ENCODE peak calls at places on chromosome 20, in eight cellular contexts. One of them, this sample, is unnamed.

GRCh38 chr20:53162251-53162835 is 190.2 kb downstream of the TSHZ2 start:
- DNase-seq in KG1: no peak
- DNase-seq in tibial nerve: peak
- DNase-seq in ELR: peak
- DNase-seq in stimulated activated CD4-positive, alpha-beta T cell treated with anti-CD3 and anti-CD28 coated beads, Interleukin-2, amount 100 ng/mL, for 48 hours: no peak
- DNase-seq in NCI-H187: peak
- DNase-seq in HL-60: no peak
- DNase-seq in body of pancreas: peak
- DNase-seq in this sample: peak

GRCh38 chr20:9884666-9885065 is 45.8 kb upstream of the PAK5 start:
- DNase-seq in KG1: no peak
- DNase-seq in tibial nerve: no peak
- DNase-seq in ELR: peak
- DNase-seq in stimulated activated CD4-positive, alpha-beta T cell treated with anti-CD3 and anti-CD28 coated beads, Interleukin-2, amount 100 ng/mL, for 48 hours: no peak
- DNase-seq in NCI-H187: no peak
- DNase-seq in HL-60: no peak
- DNase-seq in body of pancreas: no peak
- DNase-seq in this sample: no peak

GRCh38 chr20:5465281-5465680 is 148.5 kb upstream of the PROKR2 start:
- DNase-seq in KG1: no peak
- DNase-seq in tibial nerve: no peak
- DNase-seq in ELR: no peak
- DNase-seq in stimulated activated CD4-positive, alpha-beta T cell treated with anti-CD3 and anti-CD28 coated beads, Interleukin-2, amount 100 ng/mL, for 48 hours: no peak
- DNase-seq in NCI-H187: no peak
- DNase-seq in HL-60: no peak
- DNase-seq in body of pancreas: no peak
- DNase-seq in this sample: no peak

GRCh38 chr20:50283922-50284810 is 93.5 kb downstream of the CEBPB start:
- DNase-seq in KG1: no peak
- DNase-seq in tibial nerve: no peak
- DNase-seq in ELR: peak
- DNase-seq in stimulated activated CD4-positive, alpha-beta T cell treated with anti-CD3 and anti-CD28 coated beads, Interleukin-2, amount 100 ng/mL, for 48 hours: peak
- DNase-seq in NCI-H187: no peak
- DNase-seq in HL-60: peak
- DNase-seq in body of pancreas: peak
- DNase-seq in this sample: no peak

GRCh38 chr20:49285813-49286494 is 8.1 kb upstream of the ZNFX1 start:
- DNase-seq in KG1: no peak
- DNase-seq in tibial nerve: no peak
- DNase-seq in ELR: peak
- DNase-seq in stimulated activated CD4-positive, alpha-beta T cell treated with anti-CD3 and anti-CD28 coated beads, Interleukin-2, amount 100 ng/mL, for 48 hours: no peak
- DNase-seq in NCI-H187: no peak
- DNase-seq in HL-60: no peak
- DNase-seq in body of pancreas: no peak
- DNase-seq in this sample: no peak

GRCh38 chr20:44470327-44470726 is 5.3 kb upstream of the TTPAL start:
- DNase-seq in KG1: no peak
- DNase-seq in tibial nerve: no peak
- DNase-seq in ELR: no peak
- DNase-seq in stimulated activated CD4-positive, alpha-beta T cell treated with anti-CD3 and anti-CD28 coated beads, Interleukin-2, amount 100 ng/mL, for 48 hours: no peak
- DNase-seq in NCI-H187: no peak
- DNase-seq in HL-60: no peak
- DNase-seq in body of pancreas: peak
- DNase-seq in this sample: no peak

GRCh38 chr20:63525968-63526367 is 5.4 kb downstream of the PPDPF start:
- DNase-seq in KG1: no peak
- DNase-seq in tibial nerve: no peak
- DNase-seq in ELR: no peak
- DNase-seq in stimulated activated CD4-positive, alpha-beta T cell treated with anti-CD3 and anti-CD28 coated beads, Interleukin-2, amount 100 ng/mL, for 48 hours: no peak
- DNase-seq in NCI-H187: no peak
- DNase-seq in HL-60: no peak
- DNase-seq in body of pancreas: no peak
- DNase-seq in this sample: no peak

GRCh38 chr20:24423291-24423690 is 46.1 kb upstream of the SYNDIG1 start:
- DNase-seq in KG1: no peak
- DNase-seq in tibial nerve: no peak
- DNase-seq in ELR: no peak
- DNase-seq in stimulated activated CD4-positive, alpha-beta T cell treated with anti-CD3 and anti-CD28 coated beads, Interleukin-2, amount 100 ng/mL, for 48 hours: no peak
- DNase-seq in NCI-H187: no peak
- DNase-seq in HL-60: no peak
- DNase-seq in body of pancreas: no peak
- DNase-seq in this sample: no peak

GRCh38 chr20:21235713-21236445 is 67.3 kb upstream of the XRN2 start:
- DNase-seq in KG1: peak
- DNase-seq in tibial nerve: no peak
- DNase-seq in ELR: peak
- DNase-seq in stimulated activated CD4-positive, alpha-beta T cell treated with anti-CD3 and anti-CD28 coated beads, Interleukin-2, amount 100 ng/mL, for 48 hours: peak
- DNase-seq in NCI-H187: no peak
- DNase-seq in HL-60: peak
- DNase-seq in body of pancreas: peak
- DNase-seq in this sample: peak

GRCh38 chr20:40232288-40232687 is 456.7 kb downstream of the MAFB start:
- DNase-seq in KG1: no peak
- DNase-seq in tibial nerve: no peak
- DNase-seq in ELR: no peak
- DNase-seq in stimulated activated CD4-positive, alpha-beta T cell treated with anti-CD3 and anti-CD28 coated beads, Interleukin-2, amount 100 ng/mL, for 48 hours: no peak
- DNase-seq in NCI-H187: no peak
- DNase-seq in HL-60: no peak
- DNase-seq in body of pancreas: no peak
- DNase-seq in this sample: no peak

GRCh38 chr20:5864873-5865582 is 85.3 kb downstream of the TRMT6 start:
- DNase-seq in KG1: no peak
- DNase-seq in tibial nerve: no peak
- DNase-seq in ELR: peak
- DNase-seq in stimulated activated CD4-positive, alpha-beta T cell treated with anti-CD3 and anti-CD28 coated beads, Interleukin-2, amount 100 ng/mL, for 48 hours: no peak
- DNase-seq in NCI-H187: no peak
- DNase-seq in HL-60: no peak
- DNase-seq in body of pancreas: peak
- DNase-seq in this sample: peak

GRCh38 chr20:23320317-23320716 is 30.3 kb upstream of the NXT1 start:
- DNase-seq in KG1: no peak
- DNase-seq in tibial nerve: no peak
- DNase-seq in ELR: peak
- DNase-seq in stimulated activated CD4-positive, alpha-beta T cell treated with anti-CD3 and anti-CD28 coated beads, Interleukin-2, amount 100 ng/mL, for 48 hours: no peak
- DNase-seq in NCI-H187: no peak
- DNase-seq in HL-60: no peak
- DNase-seq in body of pancreas: no peak
- DNase-seq in this sample: no peak

GRCh38 chr20:61891476-61891875 is 174.2 kb downstream of the TAF4 start:
- DNase-seq in KG1: no peak
- DNase-seq in tibial nerve: no peak
- DNase-seq in ELR: no peak
- DNase-seq in stimulated activated CD4-positive, alpha-beta T cell treated with anti-CD3 and anti-CD28 coated beads, Interleukin-2, amount 100 ng/mL, for 48 hours: no peak
- DNase-seq in NCI-H187: no peak
- DNase-seq in HL-60: no peak
- DNase-seq in body of pancreas: no peak
- DNase-seq in this sample: no peak

GRCh38 chr20:5918856-5919633 is 31.3 kb downstream of the TRMT6 start:
- DNase-seq in KG1: no peak
- DNase-seq in tibial nerve: no peak
- DNase-seq in ELR: peak
- DNase-seq in stimulated activated CD4-positive, alpha-beta T cell treated with anti-CD3 and anti-CD28 coated beads, Interleukin-2, amount 100 ng/mL, for 48 hours: no peak
- DNase-seq in NCI-H187: no peak
- DNase-seq in HL-60: peak
- DNase-seq in body of pancreas: no peak
- DNase-seq in this sample: peak

GRCh38 chr20:56422131-56422823 is 10.2 kb downstream of the CASS4 start:
- DNase-seq in KG1: peak
- DNase-seq in tibial nerve: no peak
- DNase-seq in ELR: peak
- DNase-seq in stimulated activated CD4-positive, alpha-beta T cell treated with anti-CD3 and anti-CD28 coated beads, Interleukin-2, amount 100 ng/mL, for 48 hours: no peak
- DNase-seq in NCI-H187: no peak
- DNase-seq in HL-60: peak
- DNase-seq in body of pancreas: no peak
- DNase-seq in this sample: peak

GRCh38 chr20:56653221-56653620 is 24.1 kb downstream of the TFAP2C start:
- DNase-seq in KG1: no peak
- DNase-seq in tibial nerve: no peak
- DNase-seq in ELR: peak
- DNase-seq in stimulated activated CD4-positive, alpha-beta T cell treated with anti-CD3 and anti-CD28 coated beads, Interleukin-2, amount 100 ng/mL, for 48 hours: no peak
- DNase-seq in NCI-H187: no peak
- DNase-seq in HL-60: no peak
- DNase-seq in body of pancreas: no peak
- DNase-seq in this sample: no peak

GRCh38 chr20:17992224-17992637 is 23.4 kb downstream of the MGME1 start:
- DNase-seq in KG1: no peak
- DNase-seq in tibial nerve: no peak
- DNase-seq in ELR: peak
- DNase-seq in stimulated activated CD4-positive, alpha-beta T cell treated with anti-CD3 and anti-CD28 coated beads, Interleukin-2, amount 100 ng/mL, for 48 hours: peak
- DNase-seq in NCI-H187: no peak
- DNase-seq in HL-60: no peak
- DNase-seq in body of pancreas: no peak
- DNase-seq in this sample: no peak

GRCh38 chr20:63626424-63627128 is at the start of gene GMEB2:
- DNase-seq in KG1: no peak
- DNase-seq in tibial nerve: peak
- DNase-seq in ELR: peak
- DNase-seq in stimulated activated CD4-positive, alpha-beta T cell treated with anti-CD3 and anti-CD28 coated beads, Interleukin-2, amount 100 ng/mL, for 48 hours: peak
- DNase-seq in NCI-H187: no peak
- DNase-seq in HL-60: peak
- DNase-seq in body of pancreas: peak
- DNase-seq in this sample: peak

GRCh38 chr20:24490598-24490997 is 21.2 kb downstream of the SYNDIG1 start:
- DNase-seq in KG1: no peak
- DNase-seq in tibial nerve: no peak
- DNase-seq in ELR: no peak
- DNase-seq in stimulated activated CD4-positive, alpha-beta T cell treated with anti-CD3 and anti-CD28 coated beads, Interleukin-2, amount 100 ng/mL, for 48 hours: no peak
- DNase-seq in NCI-H187: no peak
- DNase-seq in HL-60: no peak
- DNase-seq in body of pancreas: no peak
- DNase-seq in this sample: no peak

GRCh38 chr20:51800769-51801219 is 1.5 kb downstream of the SALL4 start:
- DNase-seq in KG1: no peak
- DNase-seq in tibial nerve: no peak
- DNase-seq in ELR: peak
- DNase-seq in stimulated activated CD4-positive, alpha-beta T cell treated with anti-CD3 and anti-CD28 coated beads, Interleukin-2, amount 100 ng/mL, for 48 hours: no peak
- DNase-seq in NCI-H187: no peak
- DNase-seq in HL-60: no peak
- DNase-seq in body of pancreas: peak
- DNase-seq in this sample: peak

GRCh38 chr20:62624325-62624690 is 18.0 kb upstream of the SLCO4A1 start:
- DNase-seq in KG1: no peak
- DNase-seq in tibial nerve: no peak
- DNase-seq in ELR: no peak
- DNase-seq in stimulated activated CD4-positive, alpha-beta T cell treated with anti-CD3 and anti-CD28 coated beads, Interleukin-2, amount 100 ng/mL, for 48 hours: no peak
- DNase-seq in NCI-H187: no peak
- DNase-seq in HL-60: no peak
- DNase-seq in body of pancreas: peak
- DNase-seq in this sample: no peak

GRCh38 chr20:25294459-25295385 is 46.8 kb downstream of the PYGB start:
- DNase-seq in KG1: peak
- DNase-seq in tibial nerve: no peak
- DNase-seq in ELR: peak
- DNase-seq in stimulated activated CD4-positive, alpha-beta T cell treated with anti-CD3 and anti-CD28 coated beads, Interleukin-2, amount 100 ng/mL, for 48 hours: peak
- DNase-seq in NCI-H187: no peak
- DNase-seq in HL-60: peak
- DNase-seq in body of pancreas: peak
- DNase-seq in this sample: peak

GRCh38 chr20:43843096-43843964 is 71.3 kb upstream of the TOX2 start:
- DNase-seq in KG1: no peak
- DNase-seq in tibial nerve: no peak
- DNase-seq in ELR: peak
- DNase-seq in stimulated activated CD4-positive, alpha-beta T cell treated with anti-CD3 and anti-CD28 coated beads, Interleukin-2, amount 100 ng/mL, for 48 hours: no peak
- DNase-seq in NCI-H187: no peak
- DNase-seq in HL-60: no peak
- DNase-seq in body of pancreas: no peak
- DNase-seq in this sample: peak

GRCh38 chr20:32762754-32763201 is 593 bp downstream of the DNMT3B start:
- DNase-seq in KG1: peak
- DNase-seq in tibial nerve: no peak
- DNase-seq in ELR: peak
- DNase-seq in stimulated activated CD4-positive, alpha-beta T cell treated with anti-CD3 and anti-CD28 coated beads, Interleukin-2, amount 100 ng/mL, for 48 hours: no peak
- DNase-seq in NCI-H187: no peak
- DNase-seq in HL-60: peak
- DNase-seq in body of pancreas: no peak
- DNase-seq in this sample: peak

GRCh38 chr20:32993484-32994050 is 10.7 kb downstream of the SUN5 start:
- DNase-seq in KG1: no peak
- DNase-seq in tibial nerve: no peak
- DNase-seq in ELR: no peak
- DNase-seq in stimulated activated CD4-positive, alpha-beta T cell treated with anti-CD3 and anti-CD28 coated beads, Interleukin-2, amount 100 ng/mL, for 48 hours: no peak
- DNase-seq in NCI-H187: no peak
- DNase-seq in HL-60: no peak
- DNase-seq in body of pancreas: no peak
- DNase-seq in this sample: no peak

GRCh38 chr20:44961024-44961866 is 1.0 kb upstream of the TOMM34 start:
- DNase-seq in KG1: no peak
- DNase-seq in tibial nerve: no peak
- DNase-seq in ELR: peak
- DNase-seq in stimulated activated CD4-positive, alpha-beta T cell treated with anti-CD3 and anti-CD28 coated beads, Interleukin-2, amount 100 ng/mL, for 48 hours: no peak
- DNase-seq in NCI-H187: no peak
- DNase-seq in HL-60: no peak
- DNase-seq in body of pancreas: no peak
- DNase-seq in this sample: no peak

GRCh38 chr20:41005361-41005729 is 23.3 kb upstream of the TOP1 start:
- DNase-seq in KG1: no peak
- DNase-seq in tibial nerve: peak
- DNase-seq in ELR: peak
- DNase-seq in stimulated activated CD4-positive, alpha-beta T cell treated with anti-CD3 and anti-CD28 coated beads, Interleukin-2, amount 100 ng/mL, for 48 hours: no peak
- DNase-seq in NCI-H187: no peak
- DNase-seq in HL-60: no peak
- DNase-seq in body of pancreas: peak
- DNase-seq in this sample: peak

GRCh38 chr20:19828233-19828632 is 70.2 kb downstream of the RIN2 start:
- DNase-seq in KG1: no peak
- DNase-seq in tibial nerve: no peak
- DNase-seq in ELR: peak
- DNase-seq in stimulated activated CD4-positive, alpha-beta T cell treated with anti-CD3 and anti-CD28 coated beads, Interleukin-2, amount 100 ng/mL, for 48 hours: peak
- DNase-seq in NCI-H187: no peak
- DNase-seq in HL-60: peak
- DNase-seq in body of pancreas: no peak
- DNase-seq in this sample: no peak

GRCh38 chr20:49481116-49481515 is 1.4 kb downstream of the KCNB1 start:
- DNase-seq in KG1: no peak
- DNase-seq in tibial nerve: no peak
- DNase-seq in ELR: no peak
- DNase-seq in stimulated activated CD4-positive, alpha-beta T cell treated with anti-CD3 and anti-CD28 coated beads, Interleukin-2, amount 100 ng/mL, for 48 hours: no peak
- DNase-seq in NCI-H187: no peak
- DNase-seq in HL-60: no peak
- DNase-seq in body of pancreas: no peak
- DNase-seq in this sample: no peak

GRCh38 chr20:62822788-62823651 is 6.2 kb downstream of the COL9A3 start:
- DNase-seq in KG1: peak
- DNase-seq in tibial nerve: no peak
- DNase-seq in ELR: peak
- DNase-seq in stimulated activated CD4-positive, alpha-beta T cell treated with anti-CD3 and anti-CD28 coated beads, Interleukin-2, amount 100 ng/mL, for 48 hours: no peak
- DNase-seq in NCI-H187: peak
- DNase-seq in HL-60: peak
- DNase-seq in body of pancreas: peak
- DNase-seq in this sample: no peak

GRCh38 chr20:1735417-1736089 is 78.0 kb upstream of the SIRPG start:
- DNase-seq in KG1: no peak
- DNase-seq in tibial nerve: no peak
- DNase-seq in ELR: no peak
- DNase-seq in stimulated activated CD4-positive, alpha-beta T cell treated with anti-CD3 and anti-CD28 coated beads, Interleukin-2, amount 100 ng/mL, for 48 hours: no peak
- DNase-seq in NCI-H187: no peak
- DNase-seq in HL-60: no peak
- DNase-seq in body of pancreas: no peak
- DNase-seq in this sample: no peak

This sample was measured in AG08396.